ENCODE peak calls at places on chromosome 13, in eight cellular contexts. R is kidney, G is IMR-90, I is fibroblast of lung, S is PC-3, W is HCT116, A is endothelial cell of umbilical vein, D is MM.1S. H is an unnamed sample.

GRCh38 chr13:37131092-37131491 is 25.6 kb upstream of the CSNK1A1L start:
- DNase-seq in W (no peak), I (no peak), G (no peak), S (no peak), R (no peak), D (no peak), A (peak), H (no peak)

GRCh38 chr13:45297456-45298205 is 43.4 kb downstream of the TPT1 start:
- DNase-seq in S (no peak), A (no peak), G (no peak), D (peak), I (no peak), R (no peak), W (no peak), H (no peak)

GRCh38 chr13:25686831-25687495 is 315.2 kb downstream of the ATP8A2 start:
- DNase-seq in W (no peak), A (no peak), S (no peak), I (no peak), G (no peak), R (no peak), D (no peak), H (no peak)

GRCh38 chr13:39767791-39768564 is 112.5 kb downstream of the COG6 start:
- DNase-seq in D (no peak), I (no peak), A (no peak), W (no peak), R (no peak), S (no peak), G (no peak), H (no peak)

GRCh38 chr13:59111711-59112110 is 1052.0 kb downstream of the DIAPH3 start:
- DNase-seq in W (no peak), R (no peak), A (peak), S (no peak), G (peak), D (no peak), I (peak), H (peak)

GRCh38 chr13:92265408-92265807 is 867.0 kb downstream of the GPC5 start:
- DNase-seq in I (peak), G (peak), W (no peak), R (no peak), S (no peak), A (no peak), D (no peak), H (no peak)

GRCh38 chr13:45258339-45258685 is 57.5 kb upstream of the KCTD4 start:
- DNase-seq in G (no peak), I (peak), D (no peak), A (no peak), S (no peak), R (no peak), W (no peak), H (no peak)

GRCh38 chr13:39401091-39401647 is 201.8 kb downstream of the LHFPL6 start:
- DNase-seq in A (no peak), W (no peak), S (no peak), R (no peak), I (no peak), D (no peak), G (no peak), H (no peak)

GRCh38 chr13:90979059-90979458 is 368.4 kb upstream of the MIR17HG start:
- DNase-seq in D (no peak), A (no peak), S (no peak), R (no peak), G (no peak), I (peak), W (no peak), H (no peak)

GRCh38 chr13:113834496-113835200 is 29.2 kb downstream of the GAS6 start:
- DNase-seq in D (no peak), S (no peak), G (no peak), R (peak), W (no peak), A (no peak), I (no peak), H (no peak)

GRCh38 chr13:19838726-19839342 is 24.6 kb downstream of the ZMYM5 start:
- DNase-seq in A (no peak), D (no peak), G (peak), W (no peak), R (no peak), S (no peak), I (peak), H (peak)

GRCh38 chr13:70255406-70255991 is 147.2 kb upstream of the KLHL1 start:
- DNase-seq in W (no peak), D (no peak), G (no peak), A (no peak), I (no peak), R (peak), S (no peak), H (no peak)

DNA sequence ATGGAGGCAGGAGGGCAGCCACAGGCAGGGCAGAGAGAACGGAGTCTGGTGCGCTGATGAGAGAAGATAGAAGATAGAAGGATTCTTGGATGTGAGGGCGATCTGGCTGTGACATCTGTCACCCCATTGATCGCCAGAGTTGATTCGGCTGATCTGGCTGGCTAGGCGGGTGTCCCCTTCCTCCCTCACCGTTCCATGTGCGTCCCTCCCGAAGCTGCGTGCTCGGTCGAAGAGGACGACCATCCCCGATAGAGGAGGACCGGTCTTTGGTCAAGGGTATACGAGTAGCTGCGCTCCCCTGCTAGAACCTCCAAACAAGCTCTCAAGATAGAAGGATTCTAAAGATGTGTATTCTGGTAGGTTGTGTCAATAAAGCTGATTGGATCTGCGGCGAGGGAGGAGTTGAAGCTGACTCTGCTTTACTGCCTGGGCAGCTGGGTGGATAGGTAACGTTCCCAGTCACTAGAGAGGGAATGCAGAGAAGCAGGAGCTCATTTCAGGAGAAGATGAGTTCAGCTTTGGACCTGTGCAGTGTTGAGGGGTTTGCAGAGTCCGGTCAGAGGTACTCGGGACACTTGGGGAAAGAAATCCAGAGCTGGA is 5.1 kb downstream of the UBAC2 start:
- DNase-seq in D (no peak), S (no peak), I (no peak), G (no peak), W (no peak), A (no peak), R (no peak), H (no peak)
- H3K9ac ChIP-seq in D (no peak), S (no peak), I (no peak), G (no peak), W (no peak), A (no peak), R (no peak), H (no peak)

DNA sequence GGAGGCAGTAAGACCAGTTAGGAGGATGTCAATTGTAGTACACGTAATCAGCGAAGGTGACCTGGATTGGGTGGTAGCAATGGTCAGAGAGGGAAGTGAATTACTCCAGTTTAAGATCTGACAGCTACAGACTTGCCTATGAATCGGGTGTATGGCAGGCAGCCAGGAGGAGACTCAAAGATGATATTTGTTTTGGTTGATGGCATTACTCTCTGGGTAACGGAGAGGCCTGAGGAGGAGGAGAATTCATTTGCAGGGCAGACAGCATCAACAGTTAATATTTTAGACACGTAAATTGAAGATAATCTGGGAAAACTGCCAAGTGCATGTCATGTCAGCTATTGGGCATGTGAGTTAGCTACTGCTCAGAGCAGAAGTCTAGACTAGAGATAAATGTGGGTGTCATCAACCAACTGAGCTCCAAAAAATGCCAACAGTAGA is 109.2 kb downstream of the SGCG start:
- DNase-seq in S (peak), R (no peak), I (peak), G (peak), W (no peak), A (no peak), D (no peak), H (peak)
- H3K9ac ChIP-seq in S (no peak), R (no peak), I (no peak), G (no peak), W (no peak), A (no peak), D (no peak), H (no peak)

GRCh38 chr13:30865131-30866009 is 40.7 kb upstream of the MEDAG start:
- DNase-seq in G (peak), I (peak), S (peak), W (peak), A (peak), D (peak), R (peak), H (peak)
- H3K9ac ChIP-seq in G (peak), I (peak), S (peak), W (peak), A (peak), D (no peak), R (peak), H (peak)

GRCh38 chr13:93505104-93505952 is 278.7 kb downstream of the GPC6 start:
- DNase-seq in I (peak), D (no peak), W (no peak), A (no peak), S (peak), G (peak), R (no peak), H (peak)
- H3K9ac ChIP-seq in I (no peak), D (no peak), W (no peak), A (no peak), S (no peak), G (no peak), R (no peak), H (no peak)

GRCh38 chr13:41133951-41134350 is 1.3 kb upstream of the KBTBD6 start:
- DNase-seq in S (no peak), A (no peak), W (no peak), I (no peak), G (no peak), D (no peak), R (no peak), H (no peak)
- H3K9ac ChIP-seq in S (no peak), A (no peak), W (peak), I (no peak), G (no peak), D (no peak), R (no peak), H (no peak)